ENCODE peak calls at places on chromosomes 16 and 17, in eight cellular contexts. F is kidney tubule cell; R is stomach; B is heart left ventricle; K is HTR-8/SVneo; U is GM04504; Q is activated CD8-positive, alpha-beta memory T cell treated with anti-CD3 and anti-CD28 coated beads for 24 hours; I is tibial nerve. A is an unnamed sample.

GRCh38 chr16:69513180-69513966 is 52.4 kb upstream of the NFAT5 start:
- DNase-seq in F (peak; percentile 93), R (no peak), B (no peak), K (peak; percentile 77), U (peak; percentile 79), Q (no peak), I (no peak), A (no peak)

GRCh38 chr16:1426734-1427451 is 4.0 kb upstream of the PERCC1 start:
- DNase-seq in F (no peak), R (no peak), B (no peak), K (no peak), U (no peak), Q (no peak), I (no peak), A (no peak)

GRCh38 chr16:12145918-12146317 is 169.4 kb downstream of the SNX29 start:
- DNase-seq in F (no peak), R (no peak), B (no peak), K (no peak), U (no peak), Q (no peak), I (no peak), A (no peak)

GRCh38 chr17:81414751-81415516 is 19.7 kb downstream of the BAHCC1 start:
- DNase-seq in F (no peak), R (no peak), B (no peak), K (no peak), U (no peak), Q (no peak), I (no peak), A (no peak)

GRCh38 chr16:89519881-89520280 is 11.7 kb downstream of the SPG7 start:
- DNase-seq in F (no peak), R (no peak), B (no peak), K (no peak), U (no peak), Q (no peak), I (no peak), A (no peak)

GRCh38 chr16:50274771-50275415 is 8.5 kb downstream of the ADCY7 start:
- DNase-seq in F (no peak), R (no peak), B (peak; percentile 23), K (no peak), U (no peak), Q (no peak), I (no peak), A (no peak)

GRCh38 chr16:86868070-86868469 is 289.7 kb downstream of the FOXL1 start:
- DNase-seq in F (no peak), R (no peak), B (no peak), K (no peak), U (no peak), Q (no peak), I (no peak), A (no peak)

GRCh38 chr16:7614022-7614795 is 281.6 kb downstream of the RBFOX1 start:
- DNase-seq in F (peak; percentile 1), R (no peak), B (no peak), K (no peak), U (no peak), Q (no peak), I (no peak), A (no peak)

GRCh38 chr16:2386990-2387389 is 42.3 kb upstream of the CCNF start:
- DNase-seq in F (no peak), R (no peak), B (no peak), K (no peak), U (no peak), Q (no peak), I (no peak), A (no peak)

GRCh38 chr16:85428168-85428898 is 184.8 kb upstream of the GSE1 start:
- DNase-seq in F (peak; percentile 35), R (peak; percentile 72), B (peak; percentile 37), K (peak; percentile 45), U (no peak), Q (peak; percentile 70), I (no peak), A (no peak)

GRCh38 chr17:2636169-2636930 is 42.9 kb downstream of the PAFAH1B1 start:
- DNase-seq in F (no peak), R (no peak), B (no peak), K (no peak), U (no peak), Q (no peak), I (no peak), A (no peak)

GRCh38 chr17:247767-248166 is 66.3 kb upstream of the DOC2B start:
- DNase-seq in F (no peak), R (peak; percentile 55), B (no peak), K (no peak), U (no peak), Q (no peak), I (no peak), A (peak; percentile 26)

GRCh38 chr16:23905027-23905426 is 69.2 kb downstream of the PRKCB start:
- DNase-seq in F (peak; percentile 78), R (no peak), B (no peak), K (peak; percentile 45), U (peak; percentile 81), Q (no peak), I (no peak), A (peak; percentile 30)

GRCh38 chr16:88673685-88674398 is 11.0 kb upstream of the MVD start:
- DNase-seq in F (no peak), R (no peak), B (peak; percentile 84), K (no peak), U (no peak), Q (no peak), I (no peak), A (no peak)

GRCh38 chr17:1785925-1786324 is 24.1 kb downstream of the SERPINF1 start:
- DNase-seq in F (no peak), R (no peak), B (peak; percentile 69), K (no peak), U (no peak), Q (no peak), I (no peak), A (no peak)

GRCh38 chr16:52569296-52569695 is 22.4 kb upstream of the TOX3 start:
- DNase-seq in F (no peak), R (peak; percentile 69), B (no peak), K (no peak), U (no peak), Q (no peak), I (no peak), A (no peak)

GRCh38 chr17:43983515-43984411 is 20.7 kb upstream of the NAGS start:
- DNase-seq in F (no peak), R (peak; percentile 84), B (peak; percentile 25), K (no peak), U (no peak), Q (no peak), I (no peak), A (no peak)

GRCh38 chr17:2402517-2402916 is 1.7 kb upstream of the MNT start:
- DNase-seq in F (no peak), R (no peak), B (peak; percentile 34), K (no peak), U (no peak), Q (no peak), I (no peak), A (no peak)

GRCh38 chr16:72202014-72202413 is 30.1 kb upstream of the PMFBP1 start:
- DNase-seq in F (peak; percentile 89), R (no peak), B (no peak), K (peak; percentile 26), U (no peak), Q (no peak), I (no peak), A (no peak)

A was measured in uterus.